ENCODE peak calls at places on chromosomes 3 and 15, in five cellular contexts. X, Q, L, F and W are unnamed samples.

GRCh38 chr15:70258369-70259029 is 160.8 kb upstream of the TLE3 start:
- DNase-seq in Q (peak; percentile 69), L (peak; percentile 85), X (no peak), F (no peak), W (peak; percentile 62)

GRCh38 chr3:131550562-131551188 is 47.9 kb upstream of the MRPL3 start:
- DNase-seq in L (no peak), Q (no peak), F (no peak), X (no peak), W (no peak)

GRCh38 chr3:111895079-111895478 is 36.0 kb downstream of the PHLDB2 start:
- DNase-seq in F (no peak), Q (no peak), X (peak; percentile 80), L (no peak), W (no peak)

GRCh38 chr3:118991775-118992174 is 42.9 kb downstream of the IGSF11 start:
- DNase-seq in F (no peak), L (no peak), Q (no peak), X (no peak), W (no peak)

GRCh38 chr15:91965501-91966180 is 112.1 kb downstream of the SLCO3A1 start:
- DNase-seq in X (peak; percentile 88), F (no peak), Q (no peak), L (no peak), W (no peak)

GRCh38 chr3:150407818-150408231 is 273 bp upstream of the TSC22D2 start:
- DNase-seq in X (peak; percentile 64), F (no peak), L (no peak), Q (peak; percentile 97), W (peak; percentile 99)

GRCh38 chr3:63228677-63229076 is 49.4 kb upstream of the SYNPR start:
- DNase-seq in Q (no peak), F (no peak), X (peak; percentile 46), L (no peak), W (peak; percentile 43)

GRCh38 chr3:41580274-41580959 is 381.1 kb downstream of the CTNNB1 start:
- DNase-seq in X (no peak), F (no peak), L (no peak), Q (no peak), W (no peak)

GRCh38 chr3:41200669-41201021 is 1.3 kb downstream of the CTNNB1 start:
- DNase-seq in F (no peak), Q (no peak), X (peak; percentile 39), L (no peak), W (no peak)

GRCh38 chr15:60397772-60398445 is at the start of gene ANXA2:
- DNase-seq in F (peak; percentile 88), X (peak; percentile 91), Q (peak; percentile 92), L (peak; percentile 90), W (peak; percentile 90)

GRCh38 chr15:90982135-90982534 is 12.2 kb downstream of the PRC1 start:
- DNase-seq in F (no peak), L (no peak), Q (no peak), X (no peak), W (no peak)

GRCh38 chr15:91632981-91633380 is 220.5 kb upstream of the SLCO3A1 start:
- DNase-seq in F (no peak), X (no peak), L (no peak), Q (no peak), W (no peak)

GRCh38 chr15:100686725-100687488 is 84.5 kb downstream of the ASB7 start:
- DNase-seq in F (no peak), X (peak; percentile 90), L (no peak), Q (no peak), W (no peak)

GRCh38 chr3:50853936-50854335 is 179.2 kb downstream of the DOCK3 start:
- DNase-seq in Q (no peak), X (no peak), L (no peak), F (no peak), W (no peak)

GRCh38 chr3:29515451-29515850 is 234.6 kb downstream of the RBMS3 start:
- DNase-seq in F (no peak), L (no peak), Q (no peak), X (peak; percentile 67), W (no peak)

GRCh38 chr3:134327594-134327975 is 46.7 kb downstream of the AMOTL2 start:
- DNase-seq in Q (no peak), L (no peak), X (peak; percentile 91), F (no peak), W (no peak)

GRCh38 chr3:12869025-12869695 is 27.8 kb upstream of the RPL32 start:
- DNase-seq in X (no peak), L (no peak), F (no peak), Q (peak; percentile 76), W (peak; percentile 69)

GRCh38 chr3:13050446-13050845 is 22.8 kb downstream of the IQSEC1 start:
- DNase-seq in L (no peak), X (no peak), F (no peak), Q (no peak), W (no peak)

GRCh38 chr15:31486906-31487695 is 160.5 kb downstream of the KLF13 start:
- DNase-seq in Q (no peak), X (no peak), F (peak; percentile 54), L (no peak), W (peak; percentile 3)

GRCh38 chr3:195440379-195440778 is 2.4 kb downstream of the ACAP2 start:
- DNase-seq in L (no peak), Q (no peak), X (no peak), F (no peak), W (no peak)

GRCh38 chr3:93961489-93961888 is 12.2 kb downstream of the PROS1 start:
- DNase-seq in F (no peak), Q (no peak), X (no peak), L (no peak), W (no peak)

GRCh38 chr3:49867871-49868321 is 1.8 kb downstream of the CAMKV start:
- DNase-seq in Q (no peak), X (peak; percentile 32), L (no peak), F (no peak), W (peak; percentile 25)

GRCh38 chr3:71087109-71088018 is 496.2 kb downstream of the FOXP1 start:
- DNase-seq in F (no peak), Q (no peak), X (peak; percentile 95), L (no peak), W (no peak)

GRCh38 chr3:44045476-44046275 is 196.0 kb upstream of the TOPAZ1 start:
- DNase-seq in Q (peak; percentile 54), F (peak; percentile 53), L (no peak), X (peak; percentile 12), W (peak; percentile 56)

GRCh38 chr15:66898656-66899402 is 166.6 kb upstream of the SMAD3 start:
- DNase-seq in X (no peak), L (peak; percentile 4), F (no peak), Q (no peak), W (no peak)

GRCh38 chr3:73188707-73189106 is 127.2 kb downstream of the EBLN2 start:
- DNase-seq in Q (no peak), L (no peak), F (no peak), X (no peak), W (no peak)

GRCh38 chr15:65805019-65805738 is 13.1 kb upstream of the DENND4A start:
- DNase-seq in Q (no peak), X (no peak), L (no peak), F (no peak), W (no peak)

GRCh38 chr15:42210703-42211102 is 2.6 kb upstream of the VPS39 start:
- DNase-seq in F (no peak), L (no peak), X (no peak), Q (no peak), W (no peak)

GRCh38 chr3:77189684-77190083 is 149.8 kb downstream of the ROBO2 start:
- DNase-seq in Q (no peak), F (no peak), X (no peak), L (no peak), W (no peak)

GRCh38 chr3:77188210-77188609 is 148.3 kb downstream of the ROBO2 start:
- DNase-seq in L (no peak), X (no peak), Q (no peak), F (no peak), W (no peak)

GRCh38 chr3:77191014-77191413 is 151.1 kb downstream of the ROBO2 start:
- DNase-seq in X (no peak), L (no peak), F (no peak), Q (no peak), W (no peak)

GRCh38 chr3:77190281-77190841 is 150.5 kb downstream of the ROBO2 start:
- DNase-seq in Q (no peak), L (no peak), X (no peak), F (no peak), W (no peak)

GRCh38 chr3:77189258-77189657 is 149.4 kb downstream of the ROBO2 start:
- DNase-seq in F (no peak), X (no peak), L (no peak), Q (no peak), W (no peak)
- H3K4me3 ChIP-seq in F (no peak overlapping the region), X (no peak overlapping the region), L (no peak overlapping the region), Q (no peak overlapping the region), W (no peak overlapping the region)

GRCh38 chr3:57696861-57697321 is 4.0 kb upstream of the DENND6A start:
- DNase-seq in X (peak; percentile 38), Q (no peak), F (no peak), L (no peak), W (no peak)
- TF ChIP-seq CTCF in X (no peak), Q (no peak), F (no peak), L (no peak), W (no peak)

DNA sequence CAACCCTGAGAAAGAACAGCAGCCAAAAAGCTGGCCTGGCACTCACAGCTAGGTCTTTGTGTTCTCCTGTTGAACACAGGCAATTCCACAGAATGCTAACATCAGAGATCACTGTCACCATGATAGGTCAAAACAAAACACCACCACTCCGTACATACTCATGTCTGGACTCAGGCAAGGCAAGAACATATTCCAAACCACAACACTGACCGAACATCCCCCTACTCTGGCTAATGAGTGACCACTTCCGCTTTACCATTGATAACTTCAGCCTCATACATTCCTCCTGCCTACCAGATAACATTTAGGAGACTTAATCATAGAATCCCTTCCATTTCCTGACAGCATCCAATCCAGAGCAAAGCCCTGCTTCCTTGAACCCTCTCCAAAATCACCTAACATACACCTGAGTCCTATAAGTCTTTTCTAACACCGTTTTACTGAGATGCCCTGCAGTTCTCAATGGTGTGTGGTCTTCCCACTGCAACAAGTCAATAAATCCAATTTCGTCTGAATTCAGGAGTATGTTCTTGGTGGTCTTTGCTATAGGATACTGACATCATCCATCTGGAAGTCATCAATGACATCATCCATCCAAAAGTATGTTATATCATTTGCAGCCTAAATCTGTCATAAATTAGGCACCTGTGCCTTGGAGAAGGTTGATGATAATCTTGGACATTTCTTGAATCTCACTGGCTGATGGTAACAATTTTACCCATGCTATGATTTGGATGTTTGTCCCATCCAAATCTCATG is 23.7 kb downstream of the RIOX2 start:
- DNase-seq in Q (no peak), F (no peak), L (no peak), X (no peak), W (no peak)
- H3K36me3 ChIP-seq in Q (peaks cover 79% of the 10 kb centered on the region), F (peaks cover 64% of the 10 kb centered on the region), L (no peaks in the 10 kb centered on the region), X (peaks cover 63% of the 10 kb centered on the region), W (no peaks in the 10 kb centered on the region)

GRCh38 chr3:114057011-114057347 is 442 bp downstream of the QTRT2 start:
- DNase-seq in X (no peak), L (no peak), Q (no peak), F (no peak), W (no peak)

GRCh38 chr3:114060906-114061655 is 4.5 kb downstream of the QTRT2 start:
- DNase-seq in L (no peak), Q (no peak), F (no peak), X (no peak), W (no peak)

GRCh38 chr3:114056130-114057010 is at the start of the genes CCDC191 and QTRT2:
- DNase-seq in X (peak; percentile 99), Q (peak; percentile 99), F (peak; percentile 100), L (peak; percentile 99), W (peak; percentile 100)

DNA sequence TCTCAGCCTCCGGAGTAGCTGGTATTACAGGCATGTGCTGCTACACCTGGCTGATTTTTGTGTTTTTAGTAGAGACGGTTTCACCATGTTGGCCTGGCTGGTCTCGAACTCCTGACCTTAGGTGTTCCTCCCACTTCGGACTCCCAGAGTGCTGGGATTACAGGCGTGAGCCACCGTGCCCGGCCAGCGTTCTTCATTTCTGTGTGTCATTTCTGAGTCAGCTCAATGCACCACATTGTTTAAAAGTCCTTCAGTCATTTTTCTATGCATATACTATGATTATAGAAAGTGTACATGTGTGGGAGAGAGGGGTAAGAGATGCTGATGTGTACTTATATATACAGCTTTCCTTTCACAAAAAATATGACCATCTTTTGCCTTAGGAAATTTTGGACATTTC is 2.1 kb downstream of the QTRT2 start:
- DNase-seq in X (peak; percentile 35), L (no peak), Q (no peak), F (no peak), W (no peak)
- H3K4me3 ChIP-seq in X (peak overlapping the region; percentile 76), L (no peak overlapping the region), Q (no peak overlapping the region), F (no peak overlapping the region), W (no peak overlapping the region)